ENCODE peak calls at places on chromosomes 11 and 22, in six cellular contexts. C is HCT116, X is upper lobe of left lung, I is GM12878, A is K562, Q is HepG2. G is an unnamed sample.

GRCh38 chr22:23137905-23138520 is 3.8 kb downstream of the RSPH14 start:
- ATAC-seq in C (no peak), X (no peak), I (peak), A (no peak), Q (no peak), G (no peak)

GRCh38 chr11:18540207-18541009 is 13.7 kb upstream of the TSG101 start:
- ATAC-seq in C (peak), X (no peak), I (peak), A (peak), Q (peak), G (no peak)

GRCh38 chr11:67055812-67056211 is 835 bp upstream of the RHOD start:
- ATAC-seq in C (peak), X (peak), I (no peak), A (no peak), Q (peak), G (no peak)

GRCh38 chr11:116454020-116454645 is 318.7 kb downstream of the BUD13 start:
- ATAC-seq in C (peak), X (peak), I (peak), A (peak), Q (peak), G (no peak)

GRCh38 chr22:36541831-36542391 is 12.9 kb upstream of the EIF3D start:
- ATAC-seq in C (peak), X (no peak), I (no peak), A (peak), Q (no peak), G (no peak)

GRCh38 chr11:46387919-46388618 is 3.5 kb downstream of the CHRM4 start:
- ATAC-seq in C (no peak), X (no peak), I (no peak), A (no peak), Q (peak), G (no peak)

GRCh38 chr22:20083157-20083890 is 3.3 kb downstream of the DGCR8 start:
- ATAC-seq in C (no peak), X (no peak), I (no peak), A (no peak), Q (no peak), G (no peak)

GRCh38 chr11:36010010-36010740 is 66.3 kb downstream of the LDLRAD3 start:
- ATAC-seq in C (no peak), X (no peak), I (no peak), A (no peak), Q (no peak), G (no peak)

GRCh38 chr22:20071524-20071972 is 8.5 kb upstream of the DGCR8 start:
- ATAC-seq in C (no peak), X (no peak), I (no peak), A (peak), Q (no peak), G (no peak)

GRCh38 chr11:32884770-32885384 is 7.7 kb upstream of the QSER1 start:
- ATAC-seq in C (peak), X (no peak), I (peak), A (peak), Q (peak), G (no peak)

GRCh38 chr11:26017322-26017860 is 314.5 kb upstream of the ANO3 start:
- ATAC-seq in C (no peak), X (no peak), I (no peak), A (no peak), Q (no peak), G (no peak)

GRCh38 chr22:32852346-32853251 is 51.1 kb downstream of the TIMP3 start:
- ATAC-seq in C (no peak), X (peak), I (no peak), A (peak), Q (no peak), G (peak)

GRCh38 chr11:78429667-78430066 is 12.0 kb upstream of the GAB2 start:
- ATAC-seq in C (no peak), X (no peak), I (no peak), A (peak), Q (no peak), G (no peak)

GRCh38 chr11:30991802-30992512 is 377.6 kb downstream of the DCDC1 start:
- ATAC-seq in C (no peak), X (no peak), I (peak), A (no peak), Q (peak), G (no peak)

GRCh38 chr22:36399473-36399780 is 11.7 kb upstream of the MYH9 start:
- ATAC-seq in C (peak), X (peak), I (no peak), A (no peak), Q (no peak), G (no peak)

GRCh38 chr11:67256477-67256876 is 9.8 kb upstream of the GRK2 start:
- ATAC-seq in C (no peak), X (no peak), I (no peak), A (no peak), Q (no peak), G (no peak)

GRCh38 chr11:121583825-121584224 is 131.1 kb upstream of the SORL1-AS1 start:
- ATAC-seq in C (no peak), X (no peak), I (no peak), A (no peak), Q (no peak), G (no peak)

GRCh38 chr11:115298613-115299012 is 205.6 kb downstream of the CADM1 start:
- ATAC-seq in C (no peak), X (no peak), I (no peak), A (no peak), Q (no peak), G (no peak)

GRCh38 chr11:14773755-14774154 is 118.3 kb downstream of the CYP2R1 start:
- ATAC-seq in C (peak), X (no peak), I (no peak), A (peak), Q (peak), G (no peak)

GRCh38 chr11:61756452-61757212 is 4.2 kb downstream of the MYRF start:
- ATAC-seq in C (peak), X (no peak), I (peak), A (peak), Q (peak), G (no peak)
- TF ChIP-seq POLR2A in C (no peak), X (no peak), I (no peak), A (no peak), Q (peak), G (no peak)

GRCh38 chr22:22031571-22031970 is 49.0 kb upstream of the TOP3B start:
- ATAC-seq in C (no peak), X (no peak), I (no peak), A (no peak), Q (no peak), G (peak)

GRCh38 chr22:22032906-22033802 is 50.6 kb upstream of the TOP3B start:
- ATAC-seq in C (no peak), X (no peak), I (no peak), A (no peak), Q (no peak), G (no peak)

GRCh38 chr22:22031183-22031560 is 48.6 kb upstream of the TOP3B start:
- ATAC-seq in C (no peak), X (no peak), I (peak), A (peak), Q (no peak), G (no peak)

GRCh38 chr22:22032099-22032905 is 49.7 kb upstream of the TOP3B start:
- ATAC-seq in C (no peak), X (no peak), I (no peak), A (peak), Q (no peak), G (no peak)

GRCh38 chr22:22030493-22031182 is 48.1 kb upstream of the TOP3B start:
- ATAC-seq in C (peak), X (no peak), I (peak), A (peak), Q (peak), G (peak)
- TF ChIP-seq CTCF in C (peak), X (no peak), I (peak), A (no peak), Q (peak), G (no peak)

DNA sequence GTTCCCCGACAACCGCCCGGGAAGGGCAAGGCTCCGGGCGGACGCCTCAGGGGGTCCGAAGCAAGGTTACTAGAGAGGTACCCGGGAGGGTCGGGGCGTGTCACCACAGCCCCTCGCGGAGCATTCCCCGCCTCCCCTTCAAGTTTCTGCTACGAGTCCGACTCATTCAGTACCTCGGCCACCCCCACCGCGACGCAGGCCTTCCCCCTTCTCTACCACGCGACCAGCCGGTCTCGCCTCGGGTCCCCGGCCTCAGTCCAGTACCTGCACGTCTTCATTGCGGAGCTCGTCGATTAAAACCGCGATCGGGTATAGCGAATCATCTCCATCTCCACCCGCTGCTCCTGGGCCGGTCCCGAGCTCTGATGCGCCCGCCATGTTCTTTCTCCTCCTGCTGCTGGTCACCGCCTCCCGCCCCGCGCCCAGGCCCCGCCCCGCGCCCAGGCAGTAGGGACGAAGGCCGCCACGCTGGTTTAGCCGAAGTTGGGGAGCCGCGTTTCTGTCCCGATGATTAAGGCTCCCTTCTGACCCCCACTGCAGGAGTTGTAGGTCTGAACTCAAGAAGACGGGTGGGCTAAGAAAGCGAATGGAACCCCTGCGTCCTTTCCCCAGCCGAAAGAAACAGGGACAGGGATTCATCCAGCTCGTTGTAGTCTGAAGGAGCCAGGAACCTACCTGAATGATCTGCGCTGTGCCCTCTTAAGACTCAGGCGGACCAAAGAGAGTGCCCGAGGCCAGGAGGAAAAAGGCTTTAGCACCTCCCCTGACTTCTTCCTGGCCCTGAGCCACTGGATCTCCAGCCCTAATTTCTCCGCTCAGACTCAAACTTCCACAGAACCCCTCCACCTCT is at the start of gene PPP2R1B:
- ATAC-seq in C (peak), X (peak), I (peak), A (peak), Q (peak), G (peak)
- TF ChIP-seq POLR2AphosphoS5 in C (peak), X (peak), I (peak), A (peak), Q (peak), G (peak)

GRCh38 chr11:1054143-1055108 is 17.9 kb upstream of the MUC6 start:
- ATAC-seq in C (no peak), X (no peak), I (no peak), A (no peak), Q (no peak), G (no peak)
- TF ChIP-seq POLR2A in C (no peak), X (no peak), I (no peak), A (no peak), Q (no peak), G (no peak)

DNA sequence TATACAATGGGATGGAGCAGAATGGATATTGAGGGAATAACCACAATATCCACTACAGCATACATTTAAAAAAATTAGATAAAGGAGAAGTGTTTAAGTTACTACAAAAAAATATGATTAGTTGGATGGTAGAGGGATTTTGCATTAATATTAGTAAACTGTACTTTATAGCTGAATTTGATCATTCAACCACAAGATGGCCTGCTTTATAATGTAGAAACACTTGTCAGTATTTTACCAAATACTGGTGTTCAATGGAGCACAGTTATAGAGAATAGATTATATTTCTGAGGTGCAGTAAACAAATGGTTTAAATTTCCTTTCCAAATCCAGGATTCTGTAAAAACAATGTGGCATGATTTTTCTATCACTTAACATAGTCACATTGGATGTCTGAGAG is 818.8 kb upstream of the CHORDC1 start:
- ATAC-seq in C (no peak), X (no peak), I (no peak), A (no peak), Q (no peak), G (no peak)
- TF ChIP-seq CTCF in C (no peak), X (no peak), I (no peak), A (no peak), Q (no peak), G (peak)

GRCh38 chr22:44182591-44183588 is 2.2 kb downstream of the PARVG start:
- ATAC-seq in C (peak), X (peak), I (peak), A (peak), Q (no peak), G (peak)
- TF ChIP-seq POLR2AphosphoS5 in C (no peak), X (peak), I (peak), A (no peak), Q (no peak), G (no peak)

GRCh38 chr11:47560431-47560830 is 5.0 kb upstream of the PTPMT1 start:
- ATAC-seq in C (no peak), X (no peak), I (no peak), A (no peak), Q (no peak), G (no peak)

GRCh38 chr11:47564933-47565339 is 463 bp upstream of the PTPMT1 start:
- ATAC-seq in C (peak), X (no peak), I (peak), A (peak), Q (peak), G (no peak)

GRCh38 chr11:47566166-47566546 is 757 bp downstream of the PTPMT1 start:
- ATAC-seq in C (peak), X (peak), I (peak), A (peak), Q (peak), G (peak)

GRCh38 chr11:47569646-47570045 is 4.2 kb downstream of the PTPMT1 start:
- ATAC-seq in C (no peak), X (no peak), I (no peak), A (no peak), Q (no peak), G (no peak)

GRCh38 chr11:47565340-47566165 is at the start of gene PTPMT1:
- ATAC-seq in C (peak), X (peak), I (peak), A (peak), Q (peak), G (peak)
- TF ChIP-seq POLR2A in C (peak), X (no peak), I (peak), A (peak), Q (peak), G (peak)

GRCh38 chr11:92211576-92212167 is 12.9 kb upstream of the FAT3 start:
- ATAC-seq in C (no peak), X (no peak), I (no peak), A (no peak), Q (peak), G (no peak)
- TF ChIP-seq CTCF in C (no peak), X (no peak), I (no peak), A (no peak), Q (peak), G (peak)

G was measured in gastroesophageal sphincter.